ENCODE peak calls at places on chromosomes 7 and 10, in four cellular contexts. W, Q, A and O are unnamed samples.

GRCh38 chr7:80918909-80919721 is at the start of gene SEMA3C:
- DNase-seq in Q (peak), W (peak), A (peak), O (peak)

GRCh38 chr10:7478727-7479457 is 68.1 kb upstream of the SFMBT2 start:
- DNase-seq in Q (no peak), W (no peak), A (no peak), O (no peak)

GRCh38 chr10:31133251-31133627 is 101.6 kb upstream of the ZNF438 start:
- DNase-seq in W (no peak), Q (no peak), A (no peak), O (no peak)

GRCh38 chr10:107733731-107734130 is 569.2 kb upstream of the SORCS1 start:
- DNase-seq in Q (no peak), W (no peak), A (no peak), O (no peak)

GRCh38 chr10:31242902-31243301 is 76.1 kb upstream of the ZEB1 start:
- DNase-seq in W (no peak), A (peak), Q (no peak), O (peak)

GRCh38 chr10:55979203-55979602 is 381.9 kb downstream of the ZWINT start:
- DNase-seq in A (no peak), W (no peak), Q (no peak), O (no peak)

GRCh38 chr7:143305423-143306070 is 10.4 kb upstream of the CLCN1 start:
- DNase-seq in W (peak), Q (peak), A (no peak), O (no peak)

GRCh38 chr10:30092151-30092790 is 32.9 kb upstream of the JCAD start:
- DNase-seq in A (no peak), W (no peak), Q (no peak), O (no peak)

GRCh38 chr7:76314042-76314721 is 11.7 kb downstream of the HSPB1 start:
- DNase-seq in A (peak), W (peak), Q (peak), O (peak)

GRCh38 chr7:85471312-85471711 is 284.5 kb upstream of the SEMA3D start:
- DNase-seq in W (no peak), A (no peak), Q (no peak), O (no peak)

GRCh38 chr7:134834689-134835462 is 55.4 kb downstream of the CALD1 start:
- DNase-seq in Q (no peak), W (no peak), A (no peak), O (peak)

GRCh38 chr10:97631098-97631497 is 2.2 kb downstream of the MORN4 start:
- DNase-seq in W (no peak), A (no peak), Q (no peak), O (no peak)

GRCh38 chr10:86376852-86377796 is 10.5 kb upstream of the GRID1 start:
- DNase-seq in A (peak), W (peak), Q (peak), O (no peak)

GRCh38 chr10:60024506-60024905 is 118.2 kb upstream of the CCDC6 start:
- DNase-seq in Q (no peak), A (no peak), W (no peak), O (no peak)

GRCh38 chr10:60023475-60023874 is 117.1 kb upstream of the CCDC6 start:
- DNase-seq in Q (no peak), W (no peak), A (no peak), O (no peak)

GRCh38 chr10:60025279-60025678 is 118.9 kb upstream of the CCDC6 start:
- DNase-seq in W (no peak), A (no peak), Q (no peak), O (no peak)

GRCh38 chr10:60021324-60021723 is 115.0 kb upstream of the CCDC6 start:
- DNase-seq in Q (no peak), A (no peak), W (no peak), O (no peak)
- H3K4me3 ChIP-seq in Q (no peak), A (no peak), W (no peak), O (no peak)

GRCh38 chr7:832292-832967 is at the start of gene SUN1:
- DNase-seq in Q (no peak), A (peak), W (peak), O (no peak)
- H3K27ac ChIP-seq in Q (peak), A (peak), W (peak), O (no peak)

GRCh38 chr7:45919947-45920542 is 1.0 kb downstream of the IGFBP3 start:
- DNase-seq in A (no peak), Q (no peak), W (no peak), O (no peak)
- H3K4me3 ChIP-seq in A (peak), Q (peak), W (peak), O (no peak)

DNA sequence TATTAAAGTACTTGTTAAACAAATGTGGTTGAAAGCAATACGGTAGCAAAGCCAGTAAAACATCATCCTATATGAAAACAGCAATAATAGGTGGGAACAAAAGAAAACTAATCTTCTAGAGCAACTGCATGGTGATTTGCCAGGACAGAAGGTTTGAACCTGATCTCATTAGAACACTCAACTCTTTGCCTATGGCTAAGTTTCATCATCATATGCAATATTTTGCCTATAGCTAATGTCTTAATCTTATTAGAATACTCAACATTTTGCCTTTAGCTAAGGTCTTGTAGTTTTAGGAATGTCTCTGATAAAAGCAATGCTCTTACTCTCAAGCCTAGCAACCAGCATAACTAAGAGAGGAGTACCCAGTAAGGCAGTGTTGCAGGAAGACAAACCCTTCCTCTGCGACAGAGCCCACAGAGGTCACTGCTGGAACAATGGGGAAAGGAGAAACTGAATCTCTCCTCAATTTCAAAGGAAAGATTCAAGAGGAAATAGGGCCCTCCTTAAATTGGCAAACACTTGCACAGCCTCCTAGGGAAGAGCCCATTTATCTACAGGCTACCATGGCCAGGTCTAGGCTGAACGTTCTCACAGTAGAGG is 38.3 kb downstream of the CADPS2 start:
- DNase-seq in W (no peak), A (no peak), Q (no peak), O (no peak)
- H3K27ac ChIP-seq in W (peak), A (no peak), Q (no peak), O (no peak)

GRCh38 chr10:129900825-129901224 is 63.2 kb downstream of the EBF3 start:
- DNase-seq in A (no peak), W (no peak), Q (no peak), O (no peak)

GRCh38 chr10:129898701-129899563 is 65.1 kb downstream of the EBF3 start:
- DNase-seq in A (no peak), W (no peak), Q (no peak), O (no peak)

GRCh38 chr10:129899564-129899862 is 64.6 kb downstream of the EBF3 start:
- DNase-seq in A (no peak), Q (no peak), W (no peak), O (no peak)

GRCh38 chr10:129896231-129897150 is 67.6 kb downstream of the EBF3 start:
- DNase-seq in A (no peak), Q (no peak), W (no peak), O (no peak)

DNA sequence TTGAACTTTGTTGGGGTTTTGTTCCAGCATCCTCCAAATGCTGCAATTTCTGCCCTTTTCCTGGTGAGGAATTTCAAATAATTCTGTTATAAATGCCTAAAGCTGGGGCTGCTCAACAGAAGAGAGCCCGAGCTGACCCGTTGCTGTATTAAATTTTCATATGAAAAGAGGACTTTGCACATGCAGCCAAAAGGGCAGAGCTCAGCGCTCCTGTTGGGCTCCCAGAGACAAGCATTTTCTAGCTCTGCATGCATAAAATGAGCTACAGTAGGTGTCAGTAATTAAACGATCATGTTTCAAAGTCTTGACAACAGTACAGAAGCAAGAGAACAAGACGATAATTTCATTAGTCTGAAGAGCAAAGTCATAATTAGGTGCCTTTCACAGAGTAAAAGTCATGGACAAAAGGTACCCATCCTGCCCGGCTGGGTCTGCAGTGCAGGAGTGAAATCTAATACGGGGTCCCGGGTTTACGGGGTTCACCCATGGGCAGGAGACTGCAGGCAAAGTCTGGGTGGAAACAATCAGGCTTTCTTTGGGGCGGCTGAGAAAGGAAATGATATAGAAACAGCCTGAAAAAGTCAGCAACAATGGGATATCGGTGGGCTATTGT is 66.1 kb downstream of the EBF3 start:
- DNase-seq in A (no peak), W (no peak), Q (no peak), O (no peak)
- H3K4me3 ChIP-seq in A (no peak), W (no peak), Q (no peak), O (no peak)

GRCh38 chr7:42489299-42489698 is 252.3 kb upstream of the GLI3 start:
- DNase-seq in A (no peak), Q (no peak), W (no peak), O (no peak)
- H3K27ac ChIP-seq in A (no peak), Q (peak), W (no peak), O (no peak)

GRCh38 chr10:124737708-124738107 is 6.5 kb downstream of the FAM53B start:
- DNase-seq in Q (no peak), A (no peak), W (no peak), O (no peak)
- H3K4me3 ChIP-seq in Q (no peak), A (no peak), W (no peak), O (no peak)

GRCh38 chr10:79927111-79927828 is 21.6 kb downstream of the SFTPD start:
- DNase-seq in A (no peak), Q (no peak), W (no peak), O (no peak)

GRCh38 chr10:79926037-79926436 is 22.9 kb downstream of the SFTPD start:
- DNase-seq in A (no peak), Q (no peak), W (no peak), O (no peak)

GRCh38 chr10:79923669-79924068 is 25.2 kb downstream of the SFTPD start:
- DNase-seq in A (peak), Q (no peak), W (no peak), O (no peak)

GRCh38 chr10:79923145-79923544 is 25.8 kb downstream of the SFTPD start:
- DNase-seq in Q (no peak), W (no peak), A (peak), O (no peak)

DNA sequence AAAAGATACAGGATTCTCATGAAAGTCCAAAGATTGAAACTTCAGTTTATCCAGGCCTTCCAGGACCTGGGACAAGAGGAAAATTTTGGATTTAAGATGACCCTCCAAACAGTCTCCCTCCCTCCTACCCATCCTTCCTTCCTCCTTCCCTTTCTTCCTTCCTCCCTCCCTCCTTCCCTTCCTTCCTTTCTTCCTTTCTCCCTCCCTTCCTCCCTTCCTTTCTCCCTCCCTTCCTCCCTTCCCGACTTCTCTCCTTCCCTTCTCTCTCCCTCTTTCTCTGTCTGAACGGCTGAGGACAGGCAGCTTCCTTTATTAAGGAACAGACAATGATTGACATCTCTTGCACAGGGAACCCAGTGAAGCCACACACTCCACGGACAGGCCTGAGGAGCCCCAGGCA is 23.3 kb downstream of the SFTPD start:
- DNase-seq in Q (no peak), A (no peak), W (no peak), O (no peak)
- H3K27ac ChIP-seq in Q (no peak), A (no peak), W (no peak), O (no peak)

GRCh38 chr7:2355079-2356008 is 717 bp downstream of the EIF3B start:
- DNase-seq in A (no peak), Q (peak), W (no peak), O (peak)

GRCh38 chr7:2358968-2359527 is 4.4 kb downstream of the EIF3B start:
- DNase-seq in Q (no peak), A (no peak), W (no peak), O (no peak)

GRCh38 chr7:2359610-2360009 is 5.0 kb downstream of the EIF3B start:
- DNase-seq in W (no peak), Q (no peak), A (no peak), O (no peak)

GRCh38 chr7:2354173-2355078 is at the start of gene EIF3B:
- DNase-seq in W (peak), A (peak), Q (peak), O (peak)

GRCh38 chr7:2357165-2357564 is 2.5 kb downstream of the EIF3B start:
- DNase-seq in Q (no peak), W (no peak), A (no peak), O (no peak)
- H3K4me3 ChIP-seq in Q (no peak), W (no peak), A (no peak), O (no peak)